ENCODE peak calls at places on chromosomes 13 and 19, in four cellular contexts. E is HepG2, T is GM12878, F is H1. S is an unnamed sample.

GRCh38 chr19:11924886-11925583 is at the start of gene ZNF700:
- DNase-seq in E (peak; percentile 93), T (peak; percentile 92), F (peak; percentile 56), S (peak; percentile 87)

GRCh38 chr13:94537740-94538630 is 58.0 kb downstream of the TGDS start:
- DNase-seq in E (no peak), T (no peak), F (no peak), S (no peak)

GRCh38 chr13:48826039-48826438 is 149.7 kb upstream of the FNDC3A start:
- DNase-seq in E (no peak), T (no peak), F (no peak), S (no peak)

GRCh38 chr13:46831588-46832194 is 34.7 kb upstream of the ESD start:
- DNase-seq in E (peak; percentile 22), T (no peak), F (no peak), S (peak; percentile 25)

GRCh38 chr19:33389574-33390119 is 16.1 kb downstream of the CEBPG start:
- DNase-seq in E (no peak), T (no peak), F (no peak), S (no peak)

GRCh38 chr19:35208121-35208520 is 20.4 kb downstream of the FAM187B start:
- DNase-seq in E (no peak), T (no peak), F (no peak), S (no peak)

GRCh38 chr13:51848674-51849073 is 3.7 kb upstream of the TMEM272 start:
- DNase-seq in E (peak; percentile 15), T (no peak), F (no peak), S (no peak)

GRCh38 chr13:101059803-101060202 is 356.5 kb downstream of the NALCN start:
- DNase-seq in E (no peak), T (no peak), F (no peak), S (no peak)

GRCh38 chr19:31560021-31560770 is 211.0 kb upstream of the TSHZ3 start:
- DNase-seq in E (no peak), T (no peak), F (no peak), S (no peak)

GRCh38 chr13:81726037-81726726 is 1385.3 kb upstream of the SPRY2 start:
- DNase-seq in E (no peak), T (no peak), F (no peak), S (no peak)

GRCh38 chr13:31957772-31958171 is 73.8 kb upstream of the FRY start:
- DNase-seq in E (no peak), T (no peak), F (no peak), S (no peak)

GRCh38 chr19:46211201-46211881 is 18.2 kb upstream of the IGFL1 start:
- DNase-seq in E (no peak), T (no peak), F (peak; percentile 68), S (peak; percentile 8)

GRCh38 chr19:6374179-6374709 is 1.5 kb downstream of the PSPN start:
- DNase-seq in E (no peak), T (no peak), F (no peak), S (no peak)

GRCh38 chr13:74930402-74931165 is 551.4 kb downstream of the TBC1D4 start:
- DNase-seq in E (no peak), T (no peak), F (no peak), S (no peak)

GRCh38 chr19:48102870-48103751 is 7.5 kb downstream of the PLA2G4C start:
- DNase-seq in E (peak; percentile 53), T (no peak), F (no peak), S (peak; percentile 47)

GRCh38 chr19:46718934-46719551 is 2.1 kb upstream of the PRKD2 start:
- DNase-seq in E (no peak), T (peak; percentile 70), F (no peak), S (no peak)

GRCh38 chr13:93244918-93245280 is 18.3 kb downstream of the GPC6 start:
- DNase-seq in E (no peak), T (no peak), F (no peak), S (no peak)

GRCh38 chr19:2181618-2181997 is 17.9 kb downstream of the DOT1L start:
- DNase-seq in E (no peak), T (no peak), F (no peak), S (no peak)

GRCh38 chr19:8641908-8642547 is 11.6 kb downstream of the NFILZ start:
- DNase-seq in E (peak; percentile 71), T (no peak), F (no peak), S (no peak)

GRCh38 chr13:110318920-110319319 is 11.8 kb downstream of the COL4A2 start:
- DNase-seq in E (no peak), T (no peak), F (no peak), S (no peak)
- TF ChIP-seq SUZ12 in E (no peak), T (no peak), F (no peak), S (no peak)

DNA sequence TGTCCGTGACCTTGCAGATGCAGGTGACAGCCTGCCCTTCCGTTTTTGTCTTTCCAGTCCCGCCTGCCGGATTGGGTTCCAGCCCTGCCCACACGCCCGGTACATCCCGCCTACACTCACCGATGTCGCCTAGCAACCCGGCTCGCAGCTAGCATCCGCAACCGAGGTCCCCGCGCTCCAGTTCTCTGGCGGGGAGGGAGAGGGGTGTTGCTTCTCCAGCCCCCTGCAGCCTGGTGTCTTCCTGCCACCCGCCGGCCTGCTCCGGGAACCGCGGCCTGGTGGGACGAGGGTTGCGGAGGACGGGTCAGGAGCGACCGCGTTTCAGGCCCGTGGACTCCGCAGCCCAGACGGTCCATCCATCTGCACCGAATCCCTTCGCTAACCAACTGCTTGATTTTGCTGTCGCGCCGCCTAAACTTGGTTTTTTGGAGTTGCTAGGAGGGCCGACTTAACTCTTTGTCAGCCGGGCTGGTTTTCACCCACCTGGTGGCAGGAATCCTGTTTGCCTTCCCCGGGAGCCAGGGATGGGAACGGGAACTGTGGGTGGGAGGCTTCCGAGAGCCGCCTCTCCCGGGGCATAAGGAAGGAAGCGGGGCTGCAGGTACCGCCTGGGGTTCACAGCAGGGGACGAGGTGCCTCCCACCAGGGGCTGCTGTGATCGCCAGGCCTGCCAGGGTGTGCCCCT is 15.4 kb upstream of the MATK start:
- DNase-seq in E (no peak), T (no peak), F (no peak), S (peak; percentile 20)
- H3K4me3 ChIP-seq in E (no peak overlapping the region), T (no peak overlapping the region), F (peak overlapping the region; percentile 51), S (peak overlapping the region; percentile 21)

GRCh38 chr13:41196620-41197019 is 2.3 kb upstream of the KBTBD7 start:
- DNase-seq in E (peak; percentile 16), T (no peak), F (no peak), S (no peak)
- TF ChIP-seq YY1 in E (no peak), T (no peak), F (no peak), S (no peak)

DNA sequence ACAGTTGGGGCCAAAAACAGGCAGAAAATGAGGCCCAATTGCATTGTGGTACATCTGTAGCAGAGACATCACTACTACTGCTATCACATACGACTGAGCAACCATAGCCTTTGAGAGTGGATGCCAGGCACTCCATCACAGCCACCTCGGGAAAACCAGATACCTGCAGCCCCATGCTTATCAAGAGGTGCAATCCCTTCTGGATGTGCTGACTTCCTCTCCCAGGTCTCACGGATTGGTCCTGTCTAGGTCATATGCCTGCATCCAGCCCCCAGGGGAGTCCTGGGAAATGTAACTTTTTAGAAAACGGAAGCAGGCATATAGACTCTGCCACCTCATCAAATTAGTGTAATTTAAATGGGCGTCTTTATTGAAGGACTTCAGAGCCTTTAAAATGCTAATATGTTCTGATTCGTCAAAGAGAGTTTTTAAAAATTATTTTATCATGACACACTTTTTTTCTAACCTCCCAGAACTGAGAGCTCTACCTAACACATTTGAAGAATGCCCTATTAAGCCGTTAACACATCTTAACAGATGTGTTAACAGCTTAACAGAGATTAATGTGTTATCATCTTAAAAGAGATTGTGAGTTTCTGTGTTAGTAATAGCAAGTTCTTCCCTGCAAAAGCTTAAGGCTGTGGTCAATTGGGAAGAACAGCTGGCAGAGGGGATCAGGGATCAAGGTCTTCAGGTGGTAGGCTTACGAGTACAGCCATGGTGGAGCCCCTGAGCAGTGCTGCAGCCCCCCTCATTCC is 63.9 kb downstream of the DLEU7 start:
- DNase-seq in E (no peak), T (no peak), F (no peak), S (no peak)
- TF ChIP-seq SUZ12 in E (no peak), T (no peak), F (no peak), S (no peak)

GRCh38 chr19:4597975-4598671 is 38.6 kb upstream of the SEMA6B start:
- DNase-seq in E (no peak), T (no peak), F (no peak), S (peak; percentile 56)

GRCh38 chr19:4596033-4596904 is 36.8 kb upstream of the SEMA6B start:
- DNase-seq in E (no peak), T (no peak), F (no peak), S (no peak)

GRCh38 chr19:4600082-4600481 is 39.2 kb upstream of the TNFAIP8L1 start:
- DNase-seq in E (no peak), T (no peak), F (no peak), S (no peak)

GRCh38 chr19:4598712-4599111 is 39.2 kb upstream of the SEMA6B start:
- DNase-seq in E (no peak), T (no peak), F (no peak), S (no peak)

DNA sequence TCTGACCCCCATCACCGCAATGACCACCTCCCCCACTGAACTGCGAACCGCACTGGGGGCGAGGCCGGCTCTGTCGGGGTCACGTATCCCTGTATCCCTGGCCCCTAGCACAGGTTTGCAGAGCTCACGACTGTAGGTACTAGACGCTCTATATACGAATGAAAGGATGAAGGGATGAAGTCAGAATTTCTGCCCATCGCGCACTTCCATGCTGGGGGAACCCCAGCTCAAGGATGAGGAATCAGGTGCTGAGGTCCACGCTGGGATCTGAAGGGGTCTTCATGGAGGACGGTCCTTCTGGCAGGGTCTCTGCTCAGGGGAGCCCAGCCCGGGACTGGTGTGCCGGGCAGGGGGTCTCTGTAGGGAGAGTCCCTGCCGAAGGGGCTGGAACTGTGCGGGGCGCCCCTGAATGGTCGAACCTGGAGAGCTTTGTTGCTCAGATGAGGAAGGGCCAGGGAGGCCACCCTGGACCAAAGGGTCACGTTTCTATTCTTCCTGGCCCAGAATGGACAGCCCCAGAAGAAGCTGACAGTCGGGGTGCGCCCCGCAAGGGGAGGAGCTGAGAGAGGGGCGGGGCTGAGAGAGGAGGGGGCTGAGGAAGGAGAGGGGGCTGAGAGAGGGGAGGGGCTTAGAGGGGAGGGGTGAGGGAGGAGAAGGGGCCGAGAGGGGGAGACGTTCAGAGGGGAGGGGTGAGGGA is 37.9 kb upstream of the SEMA6B start:
- DNase-seq in E (no peak), T (no peak), F (no peak), S (no peak)
- H3K4me3 ChIP-seq in E (peak overlapping the region; percentile 5), T (no peak overlapping the region), F (peak overlapping the region; percentile 2), S (peak overlapping the region; percentile 48)

DNA sequence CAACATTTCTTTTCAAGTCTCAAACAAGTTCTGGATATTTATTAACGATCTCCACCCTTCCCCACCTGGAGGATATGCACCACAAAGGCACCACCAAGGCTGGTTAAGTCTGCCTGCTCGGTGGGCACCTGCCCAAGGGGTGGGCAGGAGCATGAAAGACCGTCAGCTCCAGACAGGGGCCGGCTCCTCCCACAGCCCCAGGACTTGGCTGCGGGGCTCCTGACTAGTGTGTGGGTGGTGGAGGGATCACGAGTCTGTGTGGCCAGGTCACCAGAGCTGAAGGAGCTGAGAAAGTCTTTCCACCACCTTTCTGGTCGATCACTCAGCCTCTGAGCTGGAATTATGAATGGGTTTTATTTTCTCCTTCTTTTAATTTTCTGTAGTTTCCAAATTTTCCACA is 7.8 kb downstream of the SLC7A1 start:
- DNase-seq in E (no peak), T (no peak), F (no peak), S (no peak)
- TF ChIP-seq YY1 in E (no peak), T (no peak), F (no peak), S (no peak)